ENCODE peak calls at places on chromosomes 3 and 15, in six cellular contexts. N is K562, R is GM12878, Q is HepG2, L is A549, C is endothelial cell of umbilical vein. Y is an unnamed sample.

GRCh38 chr3:193240850-193241706 is at the start of gene PLAAT1:
- DNase-seq in R (no peak), C (peak), L (peak), Q (no peak), N (peak), Y (no peak)

GRCh38 chr15:57017024-57017423 is 98.6 kb downstream of the TCF12 start:
- DNase-seq in Q (peak), L (peak), R (no peak), N (no peak), C (peak), Y (peak)

GRCh38 chr3:126391631-126392030 is 3.1 kb upstream of the CFAP100 start:
- DNase-seq in L (no peak), N (no peak), R (no peak), Q (no peak), C (no peak), Y (no peak)

GRCh38 chr15:50562735-50563640 is 16.5 kb upstream of the USP50 start:
- DNase-seq in C (no peak), R (no peak), N (no peak), L (no peak), Q (no peak), Y (peak)

GRCh38 chr3:179068779-179069530 is 2.7 kb downstream of the ZMAT3 start:
- DNase-seq in L (peak), N (peak), Q (no peak), C (peak), R (no peak), Y (peak)

GRCh38 chr15:59232476-59232875 is 25.8 kb downstream of the LDHAL6B start:
- DNase-seq in L (no peak), R (no peak), N (no peak), Q (no peak), C (peak), Y (no peak)

GRCh38 chr3:169771651-169772529 is 1.3 kb upstream of the MYNN start:
- DNase-seq in Q (peak), R (peak), C (peak), N (peak), L (peak), Y (peak)

GRCh38 chr3:66203275-66203674 is 17.5 kb upstream of the SLC25A26 start:
- DNase-seq in Q (no peak), L (no peak), C (no peak), R (no peak), N (no peak), Y (no peak)

GRCh38 chr3:11362600-11362999 is 90.4 kb downstream of the ATG7 start:
- DNase-seq in L (no peak), R (no peak), C (no peak), Q (peak), N (no peak), Y (no peak)

GRCh38 chr3:41267975-41268640 is 68.8 kb downstream of the CTNNB1 start:
- DNase-seq in C (peak), R (no peak), Q (peak), L (peak), N (peak), Y (peak)

GRCh38 chr15:29309139-29309538 is 39.5 kb upstream of the NSMCE3 start:
- DNase-seq in C (no peak), Q (no peak), N (no peak), R (peak), L (no peak), Y (no peak)

GRCh38 chr3:159734681-159735080 is 254.0 kb upstream of the IL12A start:
- DNase-seq in Q (no peak), C (peak), L (no peak), N (no peak), R (no peak), Y (no peak)

GRCh38 chr15:100721758-100722550 is 119.6 kb downstream of the ASB7 start:
- DNase-seq in L (peak), N (no peak), R (no peak), C (peak), Q (peak), Y (peak)

GRCh38 chr15:88243895-88244787 is 12.4 kb downstream of the NTRK3 start:
- DNase-seq in Q (peak), N (peak), R (no peak), C (peak), L (peak), Y (peak)

GRCh38 chr15:49314729-49315128 is 108.3 kb upstream of the FGF7 start:
- DNase-seq in L (no peak), R (no peak), Q (no peak), C (no peak), N (no peak), Y (no peak)

GRCh38 chr15:42107483-42107882 is 13.1 kb upstream of the PLA2G4D start:
- DNase-seq in N (no peak), C (no peak), Q (no peak), L (no peak), R (no peak), Y (no peak)

GRCh38 chr3:101984356-101984755 is 135.0 kb downstream of the NFKBIZ start:
- DNase-seq in R (no peak), N (no peak), L (no peak), Q (no peak), C (no peak), Y (no peak)

GRCh38 chr3:194246709-194247349 is 104.3 kb downstream of the CPN2 start:
- DNase-seq in C (no peak), L (no peak), R (no peak), N (no peak), Q (no peak), Y (no peak)

GRCh38 chr15:85583404-85584390 is 203.3 kb downstream of the AKAP13 start:
- DNase-seq in Q (no peak), C (peak), N (no peak), L (peak), R (peak), Y (no peak)

GRCh38 chr15:48177383-48177874 is 666 bp downstream of the MYEF2 start:
- DNase-seq in Q (no peak), L (peak), N (no peak), R (peak), C (peak), Y (no peak)

GRCh38 chr3:2133191-2133590 is 34.5 kb downstream of the CNTN4 start:
- DNase-seq in L (no peak), N (no peak), Q (no peak), C (no peak), R (no peak), Y (no peak)

GRCh38 chr3:40043444-40043755 is 234.0 kb downstream of the MYRIP start:
- DNase-seq in C (peak), Q (no peak), R (no peak), N (no peak), L (no peak), Y (no peak)

GRCh38 chr15:71634820-71635219 is 175.5 kb upstream of the NR2E3 start:
- DNase-seq in L (no peak), C (peak), R (no peak), N (no peak), Q (no peak), Y (no peak)

GRCh38 chr3:27114684-27115083 is 254.5 kb downstream of the NEK10 start:
- DNase-seq in R (no peak), C (no peak), L (no peak), Q (peak), N (no peak), Y (no peak)

GRCh38 chr15:96180062-96180745 is 150.3 kb upstream of the NR2F2 start:
- DNase-seq in L (no peak), C (no peak), Q (no peak), N (no peak), R (no peak), Y (no peak)

GRCh38 chr3:129176051-129176450 is 7.6 kb downstream of the CNBP start:
- DNase-seq in Q (no peak), N (no peak), C (no peak), R (no peak), L (no peak), Y (no peak)

GRCh38 chr3:32586361-32586760 is 15.7 kb upstream of the DYNC1LI1 start:
- DNase-seq in L (no peak), Q (no peak), C (no peak), R (no peak), N (no peak), Y (no peak)

GRCh38 chr15:32957219-32957618 is 237.3 kb downstream of the FMN1 start:
- DNase-seq in R (no peak), C (no peak), Q (no peak), N (no peak), L (peak), Y (no peak)

GRCh38 chr3:140164922-140165590 is 230.1 kb downstream of the CLSTN2 start:
- DNase-seq in L (no peak), Q (no peak), N (no peak), R (no peak), C (no peak), Y (no peak)

GRCh38 chr15:95596487-95596886 is 734.0 kb upstream of the NR2F2 start:
- DNase-seq in C (no peak), N (no peak), L (no peak), Q (no peak), R (no peak), Y (no peak)

GRCh38 chr3:127425505-127426443 is 137.9 kb upstream of the PRR20G start:
- DNase-seq in Q (no peak), L (no peak), C (no peak), R (no peak), N (no peak), Y (no peak)

GRCh38 chr3:79369306-79369705 is 398.5 kb downstream of the ROBO1 start:
- DNase-seq in R (no peak), N (no peak), C (no peak), L (no peak), Q (no peak), Y (no peak)

GRCh38 chr15:47504624-47505256 is 212.6 kb upstream of the SEMA6D start:
- DNase-seq in R (no peak), Q (no peak), N (no peak), L (no peak), C (no peak), Y (no peak)

GRCh38 chr3:195774917-195775316 is 36.8 kb downstream of the MUC4 start:
- DNase-seq in C (peak), Q (peak), L (peak), R (no peak), N (peak), Y (peak)

GRCh38 chr3:58630710-58631092 is 35.9 kb downstream of the FAM3D start:
- DNase-seq in Q (no peak), L (no peak), C (no peak), R (no peak), N (no peak), Y (no peak)

GRCh38 chr3:171980578-171981270 is 58.7 kb upstream of the FNDC3B start:
- DNase-seq in N (no peak), R (no peak), C (no peak), Q (no peak), L (no peak), Y (peak)

GRCh38 chr3:113496924-113497323 is 18.0 kb downstream of the SPICE1 start:
- DNase-seq in L (peak), N (no peak), C (peak), R (no peak), Q (no peak), Y (no peak)

GRCh38 chr3:107367353-107367752 is 9.9 kb upstream of the CCDC54 start:
- DNase-seq in N (peak), Q (no peak), L (peak), C (no peak), R (no peak), Y (peak)

GRCh38 chr15:81789403-81789802 is 256.4 kb downstream of the MEX3B start:
- DNase-seq in Q (no peak), C (no peak), L (no peak), R (no peak), N (no peak), Y (no peak)

DNA sequence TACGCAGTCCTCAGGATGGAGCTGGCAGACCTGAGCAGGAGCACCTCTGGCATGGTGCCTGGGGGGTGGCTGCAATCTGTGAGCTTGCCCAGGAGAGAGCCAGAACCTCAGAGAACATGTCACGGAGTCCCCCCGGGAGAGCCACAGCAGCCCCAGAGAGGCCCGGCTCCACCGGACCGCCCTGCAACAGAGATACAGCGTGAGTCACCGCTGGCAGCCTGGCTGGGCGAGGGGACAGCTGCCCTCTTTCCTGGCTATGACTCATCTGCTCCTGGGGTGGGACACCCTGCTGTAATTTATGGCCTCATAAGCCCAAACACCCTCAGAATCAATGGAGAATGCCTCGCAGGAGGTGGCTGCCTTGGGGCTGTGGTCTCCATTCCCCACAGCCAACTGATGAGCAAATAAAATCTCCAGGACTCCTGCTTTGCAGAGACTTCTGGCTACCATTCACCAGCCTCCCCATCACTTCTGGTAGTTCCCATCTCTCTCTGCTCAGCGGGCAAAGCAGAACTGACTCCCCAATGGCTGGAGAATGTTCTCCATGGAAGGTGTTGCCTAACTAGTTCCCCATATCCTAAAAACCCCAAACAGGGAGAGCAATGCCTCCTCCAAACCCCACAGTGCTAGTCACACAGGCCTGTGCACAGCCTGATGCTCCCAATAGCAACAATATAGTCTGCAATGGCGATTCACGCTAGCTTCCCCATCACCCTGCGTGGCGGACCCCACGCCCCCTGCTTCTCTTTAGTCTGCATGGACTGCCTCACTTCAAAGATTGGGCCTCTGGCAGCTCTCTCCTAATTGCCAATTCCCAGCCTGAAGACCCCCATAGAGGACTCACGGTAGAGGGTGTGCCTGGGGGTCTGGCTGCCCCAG is 21.6 kb downstream of the ACSBG1 start:
- DNase-seq in N (peak), R (no peak), C (peak), L (peak), Q (peak), Y (peak)
- TF ChIP-seq MYC in N (no peak), R (no peak), C (no peak), L (no peak), Q (no peak), Y (peak)

GRCh38 chr15:82823049-82823448 is 13.6 kb downstream of the WHAMM start:
- DNase-seq in N (no peak), Q (no peak), C (no peak), L (no peak), R (no peak), Y (no peak)

GRCh38 chr15:82820128-82820527 is 10.7 kb downstream of the WHAMM start:
- DNase-seq in R (no peak), Q (no peak), N (no peak), C (no peak), L (no peak), Y (no peak)
- TF ChIP-seq POLR2A in R (no peak), Q (no peak), N (no peak), C (no peak), L (no peak), Y (no peak)

DNA sequence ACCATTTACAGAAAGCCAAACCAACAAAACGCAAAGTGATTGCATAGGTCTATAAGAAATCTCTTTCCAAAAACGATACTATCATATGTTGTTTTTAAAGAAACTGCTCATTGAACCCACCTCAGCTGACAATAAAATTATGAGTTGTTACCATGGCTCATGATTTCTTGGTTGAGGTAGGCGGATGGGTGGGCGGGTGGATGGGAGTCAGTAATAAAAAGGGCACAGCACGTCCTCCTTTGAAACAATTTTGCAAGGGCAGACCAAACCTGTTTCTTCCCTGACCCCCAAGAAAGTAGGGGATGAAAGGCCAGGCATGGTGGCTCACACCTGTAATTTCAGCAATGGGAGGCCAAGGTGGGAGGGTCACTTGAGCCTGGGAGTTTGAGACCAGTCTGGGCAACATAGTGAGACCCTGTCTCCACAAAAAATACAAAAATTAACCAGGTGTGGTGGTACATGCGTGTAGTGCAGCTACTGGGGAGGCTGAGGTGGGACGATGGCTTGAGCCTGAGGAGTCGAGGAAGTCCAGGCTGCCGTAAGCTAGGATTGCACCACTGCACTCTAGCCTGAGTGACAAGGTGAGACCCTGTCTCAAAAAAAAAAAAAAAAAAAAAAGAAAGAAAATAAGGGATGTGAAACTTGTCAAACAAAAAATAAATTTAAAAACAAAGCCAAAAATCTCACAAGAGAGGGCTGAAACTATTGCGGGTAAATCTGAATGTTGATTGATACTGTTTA is 2.1 kb downstream of the ABHD10 start:
- DNase-seq in Q (no peak), L (no peak), C (no peak), N (no peak), R (no peak), Y (peak)
- H3K4me3 ChIP-seq in Q (peak), L (no peak), C (no peak), N (no peak), R (peak), Y (peak)

GRCh38 chr15:65423977-65424679 is 1.4 kb upstream of the IGDCC4 start:
- DNase-seq in C (no peak), N (peak), R (no peak), L (peak), Q (no peak), Y (peak)
- TF ChIP-seq MYC in C (no peak), N (no peak), R (no peak), L (no peak), Q (no peak), Y (no peak)

GRCh38 chr15:74615313-74616019 is at the start of gene CLK3:
- DNase-seq in N (peak), R (peak), C (peak), Q (peak), L (peak), Y (peak)
- TF ChIP-seq POLR2A in N (peak), R (peak), C (peak), Q (no peak), L (peak), Y (peak)

GRCh38 chr3:56800373-56801150 is 1.2 kb downstream of the ARHGEF3 start:
- DNase-seq in R (no peak), C (peak), Q (no peak), L (no peak), N (no peak), Y (no peak)

GRCh38 chr3:56802411-56802745 is 629 bp upstream of the ARHGEF3 start:
- DNase-seq in L (no peak), Q (no peak), R (no peak), N (no peak), C (no peak), Y (no peak)

GRCh38 chr3:56801597-56802410 is at the start of gene ARHGEF3:
- DNase-seq in N (peak), L (peak), Q (peak), C (peak), R (no peak), Y (peak)

GRCh38 chr3:56801151-56801596 is 575 bp downstream of the ARHGEF3 start:
- DNase-seq in Q (no peak), N (no peak), R (no peak), C (peak), L (no peak), Y (no peak)

DNA sequence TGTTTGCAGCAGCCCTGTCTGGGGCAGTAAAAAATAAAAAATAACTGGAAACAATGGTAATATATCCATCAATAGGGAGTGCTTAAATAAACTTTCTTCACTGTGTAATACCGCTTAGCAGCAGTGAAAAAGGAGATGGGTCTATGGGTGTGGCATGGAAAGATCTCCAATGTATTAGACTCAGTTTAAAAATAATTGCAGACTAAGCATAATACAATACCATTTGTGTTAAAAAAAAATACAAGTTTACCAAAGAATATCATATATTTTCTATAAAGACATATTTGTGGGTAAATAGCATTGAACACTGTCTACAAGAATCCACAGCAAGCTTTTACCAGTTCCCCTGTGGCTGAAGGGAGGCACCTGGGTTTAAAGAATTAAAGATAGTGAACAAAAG is 1.0 kb upstream of the ARHGEF3 start:
- DNase-seq in C (no peak), N (no peak), R (no peak), L (no peak), Q (no peak), Y (no peak)
- H3K4me3 ChIP-seq in C (no peak), N (no peak), R (no peak), L (no peak), Q (peak), Y (no peak)

GRCh38 chr3:125213946-125214542 is 1.5 kb upstream of the SLC12A8 start:
- DNase-seq in R (no peak), L (no peak), Q (no peak), N (no peak), C (no peak), Y (no peak)
- TF ChIP-seq MYC in R (no peak), L (no peak), Q (no peak), N (no peak), C (no peak), Y (no peak)

Y was measured in NB4.